ENCODE peak calls at places on chromosomes 12 and 14, in six cellular contexts. One of them, this sample, is unnamed.

GRCh38 chr14:102822311-102822863 is 45.1 kb downstream of the TRAF3 start:
- DNase-seq in cardiac fibroblast: peak
- DNase-seq in ascending aorta: no peak
- DNase-seq in AG10803: no peak
- DNase-seq in activated CD8-positive, alpha-beta T cell treated with anti-CD3 and anti-CD28 coated beads for 36 hours: peak
- DNase-seq in AG04450: no peak
- DNase-seq in this sample: no peak

GRCh38 chr14:76261371-76261811 is 109.7 kb downstream of the GPATCH2L start:
- DNase-seq in cardiac fibroblast: peak
- DNase-seq in ascending aorta: no peak
- DNase-seq in AG10803: peak
- DNase-seq in activated CD8-positive, alpha-beta T cell treated with anti-CD3 and anti-CD28 coated beads for 36 hours: no peak
- DNase-seq in AG04450: no peak
- DNase-seq in this sample: no peak

GRCh38 chr12:29763301-29763683 is 20.4 kb downstream of the TMTC1 start:
- DNase-seq in cardiac fibroblast: no peak
- DNase-seq in ascending aorta: no peak
- DNase-seq in AG10803: no peak
- DNase-seq in activated CD8-positive, alpha-beta T cell treated with anti-CD3 and anti-CD28 coated beads for 36 hours: no peak
- DNase-seq in AG04450: no peak
- DNase-seq in this sample: no peak

GRCh38 chr12:124490584-124491305 is 76.7 kb downstream of the NCOR2 start:
- DNase-seq in cardiac fibroblast: no peak
- DNase-seq in ascending aorta: no peak
- DNase-seq in AG10803: no peak
- DNase-seq in activated CD8-positive, alpha-beta T cell treated with anti-CD3 and anti-CD28 coated beads for 36 hours: no peak
- DNase-seq in AG04450: no peak
- DNase-seq in this sample: no peak

GRCh38 chr14:74893614-74894091 is 11.9 kb downstream of the DLST start:
- DNase-seq in cardiac fibroblast: no peak
- DNase-seq in ascending aorta: no peak
- DNase-seq in AG10803: no peak
- DNase-seq in activated CD8-positive, alpha-beta T cell treated with anti-CD3 and anti-CD28 coated beads for 36 hours: no peak
- DNase-seq in AG04450: no peak
- DNase-seq in this sample: no peak

GRCh38 chr12:69880566-69880965 is 55.5 kb downstream of the MYRFL start:
- DNase-seq in cardiac fibroblast: peak
- DNase-seq in ascending aorta: no peak
- DNase-seq in AG10803: peak
- DNase-seq in activated CD8-positive, alpha-beta T cell treated with anti-CD3 and anti-CD28 coated beads for 36 hours: no peak
- DNase-seq in AG04450: no peak
- DNase-seq in this sample: no peak

GRCh38 chr14:80215756-80216581 is 4.7 kb upstream of the DIO2 start:
- DNase-seq in cardiac fibroblast: peak
- DNase-seq in ascending aorta: no peak
- DNase-seq in AG10803: peak
- DNase-seq in activated CD8-positive, alpha-beta T cell treated with anti-CD3 and anti-CD28 coated beads for 36 hours: no peak
- DNase-seq in AG04450: no peak
- DNase-seq in this sample: no peak

GRCh38 chr12:69383074-69383473 is 23.5 kb downstream of the YEATS4 start:
- DNase-seq in cardiac fibroblast: no peak
- DNase-seq in ascending aorta: no peak
- DNase-seq in AG10803: no peak
- DNase-seq in activated CD8-positive, alpha-beta T cell treated with anti-CD3 and anti-CD28 coated beads for 36 hours: no peak
- DNase-seq in AG04450: no peak
- DNase-seq in this sample: no peak

GRCh38 chr12:24379493-24379892 is 430.0 kb upstream of the SOX5 start:
- DNase-seq in cardiac fibroblast: no peak
- DNase-seq in ascending aorta: no peak
- DNase-seq in AG10803: no peak
- DNase-seq in activated CD8-positive, alpha-beta T cell treated with anti-CD3 and anti-CD28 coated beads for 36 hours: no peak
- DNase-seq in AG04450: no peak
- DNase-seq in this sample: no peak

GRCh38 chr12:1839956-1840550 is 19.7 kb downstream of the LRTM2 start:
- DNase-seq in cardiac fibroblast: no peak
- DNase-seq in ascending aorta: no peak
- DNase-seq in AG10803: no peak
- DNase-seq in activated CD8-positive, alpha-beta T cell treated with anti-CD3 and anti-CD28 coated beads for 36 hours: no peak
- DNase-seq in AG04450: no peak
- DNase-seq in this sample: no peak

GRCh38 chr12:58443273-58443980 is 476.9 kb downstream of the LRIG3 start:
- DNase-seq in cardiac fibroblast: peak
- DNase-seq in ascending aorta: no peak
- DNase-seq in AG10803: peak
- DNase-seq in activated CD8-positive, alpha-beta T cell treated with anti-CD3 and anti-CD28 coated beads for 36 hours: peak
- DNase-seq in AG04450: no peak
- DNase-seq in this sample: peak

GRCh38 chr12:77685112-77685511 is 145.6 kb upstream of the NAV3 start:
- DNase-seq in cardiac fibroblast: peak
- DNase-seq in ascending aorta: no peak
- DNase-seq in AG10803: peak
- DNase-seq in activated CD8-positive, alpha-beta T cell treated with anti-CD3 and anti-CD28 coated beads for 36 hours: peak
- DNase-seq in AG04450: peak
- DNase-seq in this sample: peak

GRCh38 chr14:24143511-24143910 is 2.1 kb upstream of the EMC9 start:
- DNase-seq in cardiac fibroblast: peak
- DNase-seq in ascending aorta: no peak
- DNase-seq in AG10803: peak
- DNase-seq in activated CD8-positive, alpha-beta T cell treated with anti-CD3 and anti-CD28 coated beads for 36 hours: no peak
- DNase-seq in AG04450: no peak
- DNase-seq in this sample: no peak

GRCh38 chr12:115511971-115512370 is 765.5 kb downstream of the MED13L start:
- DNase-seq in cardiac fibroblast: no peak
- DNase-seq in ascending aorta: no peak
- DNase-seq in AG10803: no peak
- DNase-seq in activated CD8-positive, alpha-beta T cell treated with anti-CD3 and anti-CD28 coated beads for 36 hours: no peak
- DNase-seq in AG04450: no peak
- DNase-seq in this sample: no peak

GRCh38 chr12:103495783-103496456 is at the start of gene C12orf42:
- DNase-seq in cardiac fibroblast: peak
- DNase-seq in ascending aorta: no peak
- DNase-seq in AG10803: peak
- DNase-seq in activated CD8-positive, alpha-beta T cell treated with anti-CD3 and anti-CD28 coated beads for 36 hours: peak
- DNase-seq in AG04450: no peak
- DNase-seq in this sample: peak

GRCh38 chr14:64117671-64118402 is 176.3 kb downstream of the ESR2 start:
- DNase-seq in cardiac fibroblast: peak
- DNase-seq in ascending aorta: peak
- DNase-seq in AG10803: peak
- DNase-seq in activated CD8-positive, alpha-beta T cell treated with anti-CD3 and anti-CD28 coated beads for 36 hours: no peak
- DNase-seq in AG04450: no peak
- DNase-seq in this sample: no peak

GRCh38 chr12:21801522-21802288 is 27.2 kb upstream of the KCNJ8 start:
- DNase-seq in cardiac fibroblast: no peak
- DNase-seq in ascending aorta: no peak
- DNase-seq in AG10803: no peak
- DNase-seq in activated CD8-positive, alpha-beta T cell treated with anti-CD3 and anti-CD28 coated beads for 36 hours: no peak
- DNase-seq in AG04450: no peak
- DNase-seq in this sample: no peak

GRCh38 chr12:9692909-9693308 is 23.4 kb downstream of the CLEC2D start:
- DNase-seq in cardiac fibroblast: peak
- DNase-seq in ascending aorta: no peak
- DNase-seq in AG10803: no peak
- DNase-seq in activated CD8-positive, alpha-beta T cell treated with anti-CD3 and anti-CD28 coated beads for 36 hours: no peak
- DNase-seq in AG04450: no peak
- DNase-seq in this sample: no peak

GRCh38 chr12:104480826-104481457 is 24.2 kb downstream of the CHST11 start:
- DNase-seq in cardiac fibroblast: peak
- DNase-seq in ascending aorta: no peak
- DNase-seq in AG10803: peak
- DNase-seq in activated CD8-positive, alpha-beta T cell treated with anti-CD3 and anti-CD28 coated beads for 36 hours: no peak
- DNase-seq in AG04450: no peak
- DNase-seq in this sample: no peak

GRCh38 chr14:25846232-25846631 is 751.6 kb downstream of the NOVA1 start:
- DNase-seq in cardiac fibroblast: no peak
- DNase-seq in ascending aorta: no peak
- DNase-seq in AG10803: no peak
- DNase-seq in activated CD8-positive, alpha-beta T cell treated with anti-CD3 and anti-CD28 coated beads for 36 hours: no peak
- DNase-seq in AG04450: no peak
- DNase-seq in this sample: no peak

GRCh38 chr12:19208456-19208855 is 78.9 kb downstream of the PLEKHA5 start:
- DNase-seq in cardiac fibroblast: peak
- DNase-seq in ascending aorta: no peak
- DNase-seq in AG10803: no peak
- DNase-seq in activated CD8-positive, alpha-beta T cell treated with anti-CD3 and anti-CD28 coated beads for 36 hours: no peak
- DNase-seq in AG04450: no peak
- DNase-seq in this sample: no peak

GRCh38 chr12:76714861-76715260 is 49.1 kb upstream of the ZDHHC17 start:
- DNase-seq in cardiac fibroblast: no peak
- DNase-seq in ascending aorta: no peak
- DNase-seq in AG10803: no peak
- DNase-seq in activated CD8-positive, alpha-beta T cell treated with anti-CD3 and anti-CD28 coated beads for 36 hours: no peak
- DNase-seq in AG04450: no peak
- DNase-seq in this sample: no peak

GRCh38 chr14:101039755-101040138 is 136.2 kb upstream of the RTL1 start:
- DNase-seq in cardiac fibroblast: no peak
- DNase-seq in ascending aorta: no peak
- DNase-seq in AG10803: no peak
- DNase-seq in activated CD8-positive, alpha-beta T cell treated with anti-CD3 and anti-CD28 coated beads for 36 hours: no peak
- DNase-seq in AG04450: no peak
- DNase-seq in this sample: no peak

GRCh38 chr12:32025906-32026305 is 66.7 kb downstream of the RESF1 start:
- DNase-seq in cardiac fibroblast: no peak
- DNase-seq in ascending aorta: no peak
- DNase-seq in AG10803: no peak
- DNase-seq in activated CD8-positive, alpha-beta T cell treated with anti-CD3 and anti-CD28 coated beads for 36 hours: peak
- DNase-seq in AG04450: no peak
- DNase-seq in this sample: peak

GRCh38 chr14:23483216-23483854 is 13.8 kb downstream of the NGDN start:
- DNase-seq in cardiac fibroblast: peak
- DNase-seq in ascending aorta: no peak
- DNase-seq in AG10803: no peak
- DNase-seq in activated CD8-positive, alpha-beta T cell treated with anti-CD3 and anti-CD28 coated beads for 36 hours: peak
- DNase-seq in AG04450: no peak
- DNase-seq in this sample: peak

GRCh38 chr12:39675263-39675662 is 55.7 kb upstream of the ABCD2 start:
- DNase-seq in cardiac fibroblast: no peak
- DNase-seq in ascending aorta: no peak
- DNase-seq in AG10803: no peak
- DNase-seq in activated CD8-positive, alpha-beta T cell treated with anti-CD3 and anti-CD28 coated beads for 36 hours: no peak
- DNase-seq in AG04450: no peak
- DNase-seq in this sample: no peak
- TF ChIP-seq CTCF in cardiac fibroblast: no peak
- TF ChIP-seq CTCF in ascending aorta: no peak
- TF ChIP-seq CTCF in AG10803: no peak
- TF ChIP-seq CTCF in activated CD8-positive, alpha-beta T cell treated with anti-CD3 and anti-CD28 coated beads for 36 hours: no peak
- TF ChIP-seq CTCF in AG04450: no peak
- TF ChIP-seq CTCF in this sample: no peak

DNA sequence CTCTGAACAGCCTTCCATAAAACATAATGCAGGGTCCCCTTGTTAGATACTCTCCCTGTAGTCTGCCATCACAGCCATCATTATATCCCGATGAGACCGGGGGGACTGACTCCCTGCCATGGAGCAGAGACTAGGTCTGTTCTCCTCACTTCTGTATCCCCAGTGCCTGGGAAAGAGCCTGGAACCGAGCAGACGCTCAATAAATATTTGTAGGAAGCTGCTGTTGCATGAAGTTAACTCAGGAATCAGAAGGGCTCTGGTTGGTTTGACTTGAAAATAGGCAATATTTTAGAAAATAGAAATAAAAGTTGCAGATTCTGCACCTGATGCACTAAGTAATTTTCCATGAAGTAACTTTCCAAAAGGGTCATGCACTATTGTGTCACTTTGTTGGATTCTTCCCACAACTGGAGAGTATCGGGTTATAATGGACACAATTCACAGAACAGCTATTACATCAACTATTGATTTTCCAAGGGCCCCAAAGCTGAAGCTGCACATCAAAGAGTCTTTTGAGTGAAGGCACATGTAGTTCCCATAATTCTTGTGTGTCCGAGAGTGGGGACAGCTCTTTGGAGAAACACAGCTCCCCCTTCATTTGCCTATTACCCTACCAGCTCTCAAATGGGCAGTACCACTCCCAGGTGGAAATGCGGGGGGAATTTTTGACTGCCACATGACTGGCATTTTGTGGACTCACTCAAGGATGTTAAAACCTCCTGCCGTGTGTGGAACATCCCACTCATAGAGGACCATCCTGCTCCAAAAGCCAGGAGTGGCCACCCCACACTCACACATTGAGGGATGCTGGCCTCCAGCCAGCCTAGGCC is 18.8 kb downstream of the CLMN start:
- DNase-seq in cardiac fibroblast: no peak
- DNase-seq in ascending aorta: no peak
- DNase-seq in AG10803: no peak
- DNase-seq in activated CD8-positive, alpha-beta T cell treated with anti-CD3 and anti-CD28 coated beads for 36 hours: no peak
- DNase-seq in AG04450: no peak
- DNase-seq in this sample: no peak
- TF ChIP-seq CTCF in cardiac fibroblast: no peak
- TF ChIP-seq CTCF in ascending aorta: no peak
- TF ChIP-seq CTCF in AG10803: no peak
- TF ChIP-seq CTCF in activated CD8-positive, alpha-beta T cell treated with anti-CD3 and anti-CD28 coated beads for 36 hours: no peak
- TF ChIP-seq CTCF in AG04450: no peak
- TF ChIP-seq CTCF in this sample: no peak

DNA sequence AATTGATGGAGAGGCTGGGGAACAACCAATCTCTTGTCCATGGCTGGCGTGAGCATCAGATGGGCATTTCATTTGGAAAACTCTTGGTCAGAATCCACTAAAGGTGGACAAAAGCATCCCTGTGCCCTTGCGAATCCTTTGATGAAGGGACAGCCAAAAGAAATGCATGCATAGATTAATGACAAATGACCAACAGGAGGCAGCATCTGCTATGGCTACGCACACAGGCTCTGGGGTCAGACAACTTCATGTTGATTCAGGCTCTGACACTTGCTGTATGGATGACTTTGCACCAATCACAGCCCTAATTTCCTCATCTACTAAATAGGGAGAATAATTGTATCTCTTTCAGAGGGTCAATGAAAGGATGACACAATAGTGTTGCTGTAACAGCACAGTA is 117.5 kb downstream of the ASCL4 start:
- DNase-seq in cardiac fibroblast: peak
- DNase-seq in ascending aorta: no peak
- DNase-seq in AG10803: peak
- DNase-seq in activated CD8-positive, alpha-beta T cell treated with anti-CD3 and anti-CD28 coated beads for 36 hours: peak
- DNase-seq in AG04450: no peak
- DNase-seq in this sample: peak
- TF ChIP-seq CTCF in cardiac fibroblast: peak
- TF ChIP-seq CTCF in ascending aorta: no peak
- TF ChIP-seq CTCF in AG10803: peak
- TF ChIP-seq CTCF in activated CD8-positive, alpha-beta T cell treated with anti-CD3 and anti-CD28 coated beads for 36 hours: peak
- TF ChIP-seq CTCF in AG04450: no peak
- TF ChIP-seq CTCF in this sample: peak

DNA sequence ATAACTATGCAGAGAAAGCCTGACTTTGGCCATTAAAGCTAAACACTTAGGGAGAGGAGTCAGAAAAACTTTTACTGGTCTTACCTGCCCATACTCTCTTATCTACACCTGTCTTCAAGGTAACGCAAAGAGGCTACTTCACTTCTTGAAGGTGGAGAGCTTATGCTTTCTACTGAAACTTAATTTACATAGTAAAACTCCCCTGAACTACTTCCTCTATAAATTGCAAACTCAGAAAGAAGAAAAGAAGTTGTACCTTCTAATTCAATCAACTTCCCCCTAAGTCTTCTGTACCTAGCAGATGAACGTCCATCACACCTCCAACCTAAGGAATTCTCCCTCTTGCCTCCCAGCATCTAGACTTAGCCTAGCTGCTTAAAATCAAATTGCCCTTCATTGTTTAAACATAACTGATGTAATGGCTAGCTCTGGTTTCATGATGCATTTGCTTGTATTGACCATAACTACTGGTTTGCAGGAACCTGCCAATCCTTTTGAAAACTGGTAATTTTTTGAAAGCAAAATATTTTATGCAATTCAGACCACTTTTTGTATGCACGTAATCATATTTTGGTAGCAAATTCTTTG is 87.7 kb downstream of the STON2 start:
- DNase-seq in cardiac fibroblast: no peak
- DNase-seq in ascending aorta: no peak
- DNase-seq in AG10803: no peak
- DNase-seq in activated CD8-positive, alpha-beta T cell treated with anti-CD3 and anti-CD28 coated beads for 36 hours: no peak
- DNase-seq in AG04450: no peak
- DNase-seq in this sample: no peak
- TF ChIP-seq CTCF in cardiac fibroblast: no peak
- TF ChIP-seq CTCF in ascending aorta: no peak
- TF ChIP-seq CTCF in AG10803: no peak
- TF ChIP-seq CTCF in activated CD8-positive, alpha-beta T cell treated with anti-CD3 and anti-CD28 coated beads for 36 hours: no peak
- TF ChIP-seq CTCF in AG04450: no peak
- TF ChIP-seq CTCF in this sample: no peak

This sample was measured in GM20000.